ENCODE peak calls at places on chromosomes 6 and 20, in four cellular contexts. B is activated T-helper 1 cell treated with anti-CD3 and anti-CD28 coated beads, Interleukin-2, amount 50 U/mL, for 16 hours; V is AG08396; O is SW 1271. U is an unnamed sample.

GRCh38 chr6:118660218-118660569 is 8.8 kb upstream of the CEP85L start:
- DNase-seq in B (no peak), V (no peak), O (no peak), U (no peak)

GRCh38 chr6:159679091-159680077 is 13.7 kb downstream of the SOD2 start:
- DNase-seq in B (no peak), V (no peak), O (no peak), U (no peak)

GRCh38 chr6:150676339-150676738 is 76.7 kb downstream of the PLEKHG1 start:
- DNase-seq in B (no peak), V (no peak), O (no peak), U (no peak)

GRCh38 chr20:15862178-15862577 is 711.1 kb downstream of the KIF16B start:
- DNase-seq in B (no peak), V (no peak), O (no peak), U (no peak)

GRCh38 chr6:36241728-36242127 is 28.1 kb upstream of the PNPLA1 start:
- DNase-seq in B (no peak), V (no peak), O (no peak), U (no peak)

GRCh38 chr6:29502181-29502580 is 14.4 kb upstream of the MAS1L start:
- DNase-seq in B (no peak), V (no peak), O (no peak), U (no peak)

GRCh38 chr20:47392015-47392720 is 35.7 kb upstream of the ZMYND8 start:
- DNase-seq in B (no peak), V (peak; percentile 81), O (peak; percentile 71), U (no peak)

GRCh38 chr20:25314497-25315417 is 66.9 kb downstream of the PYGB start:
- DNase-seq in B (no peak), V (no peak), O (no peak), U (no peak)

GRCh38 chr6:127459231-127459641 is at the start of gene KIAA0408:
- DNase-seq in B (no peak), V (peak; percentile 66), O (no peak), U (no peak)

U was measured in HuH-7.